ENCODE peak calls at places on chromosome 14, in six cellular contexts. D is fibroblast of lung; K is left kidney; G is SW 1271; C is NCI-H1436; O is stimulated activated CD8-positive, alpha-beta memory T cell treated with anti-CD3 and anti-CD28 coated beads, Interleukin-15, amount 100 ng/mL, for 24 hours. Y is an unnamed sample.

GRCh38 chr14:94021001-94021400 is 5.1 kb upstream of the OTUB2 start:
- DNase-seq in D (no peak), K (no peak), G (no peak), C (no peak), O (no peak), Y (no peak)

GRCh38 chr14:67943947-67944346 is 124.4 kb downstream of the RAD51B start:
- DNase-seq in D (peak), K (peak), G (peak), C (peak), O (no peak), Y (peak)

GRCh38 chr14:25308244-25308643 is 258.3 kb upstream of the STXBP6 start:
- DNase-seq in D (no peak), K (no peak), G (no peak), C (no peak), O (no peak), Y (peak)

GRCh38 chr14:34170891-34171290 is 220.0 kb upstream of the EGLN3 start:
- DNase-seq in D (no peak), K (peak), G (no peak), C (no peak), O (no peak), Y (peak)

GRCh38 chr14:70278281-70278680 is 81.2 kb downstream of the COX16 start:
- DNase-seq in D (no peak), K (no peak), G (no peak), C (no peak), O (no peak), Y (no peak)

GRCh38 chr14:69427596-69427995 is 29.1 kb downstream of the SLC39A9 start:
- DNase-seq in D (no peak), K (no peak), G (no peak), C (no peak), O (no peak), Y (no peak)

GRCh38 chr14:76584271-76584702 is 177.0 kb upstream of the VASH1 start:
- DNase-seq in D (no peak), K (peak), G (no peak), C (no peak), O (no peak), Y (peak)

GRCh38 chr14:60301685-60302084 is 52.7 kb downstream of the PPM1A start:
- DNase-seq in D (no peak), K (no peak), G (no peak), C (no peak), O (no peak), Y (no peak)

GRCh38 chr14:55846852-55847471 is 267.0 kb downstream of the KTN1 start:
- DNase-seq in D (peak), K (no peak), G (no peak), C (no peak), O (no peak), Y (peak)

GRCh38 chr14:64734990-64735389 is 30.8 kb downstream of the PLEKHG3 start:
- DNase-seq in D (no peak), K (peak), G (no peak), C (peak), O (no peak), Y (peak)

GRCh38 chr14:93587330-93587729 is 156.6 kb downstream of the UNC79 start:
- DNase-seq in D (no peak), K (no peak), G (no peak), C (no peak), O (no peak), Y (no peak)

GRCh38 chr14:75928587-75929230 is 53.1 kb downstream of the TGFB3 start:
- DNase-seq in D (peak), K (peak), G (no peak), C (no peak), O (no peak), Y (peak)

GRCh38 chr14:89171168-89171567 is 245.9 kb downstream of the FOXN3 start:
- DNase-seq in D (peak), K (no peak), G (no peak), C (no peak), O (no peak), Y (no peak)

GRCh38 chr14:69317392-69317755 is 57.4 kb downstream of the GALNT16 start:
- DNase-seq in D (no peak), K (no peak), G (no peak), C (no peak), O (no peak), Y (no peak)

GRCh38 chr14:104865631-104866441 is 768 bp downstream of the CEP170B start:
- DNase-seq in D (peak), K (peak), G (no peak), C (no peak), O (no peak), Y (peak)

GRCh38 chr14:79443602-79444001 is 767.7 kb downstream of the DIO2 start:
- DNase-seq in D (no peak), K (no peak), G (no peak), C (no peak), O (no peak), Y (no peak)

GRCh38 chr14:102579696-102580551 is 12.5 kb upstream of the RCOR1 start:
- DNase-seq in D (peak), K (no peak), G (no peak), C (no peak), O (no peak), Y (no peak)

GRCh38 chr14:37991027-37991426 is 216.7 kb upstream of the SSTR1 start:
- DNase-seq in D (no peak), K (no peak), G (no peak), C (no peak), O (no peak), Y (no peak)

GRCh38 chr14:75453817-75454434 is 26.1 kb downstream of the JDP2 start:
- DNase-seq in D (no peak), K (no peak), G (no peak), C (no peak), O (no peak), Y (no peak)

GRCh38 chr14:90815567-90815816 is 738 bp downstream of the TTC7B start:
- DNase-seq in D (no peak), K (no peak), G (no peak), C (no peak), O (no peak), Y (no peak)

GRCh38 chr14:91466192-91466591 is 43.9 kb downstream of the PPP4R3A start:
- DNase-seq in D (no peak), K (peak), G (no peak), C (peak), O (no peak), Y (peak)

GRCh38 chr14:45970589-45970988 is 681.0 kb downstream of the RPL10L start:
- DNase-seq in D (no peak), K (no peak), G (no peak), C (peak), O (no peak), Y (peak)

GRCh38 chr14:94423465-94424056 is 29.0 kb downstream of the SERPINA11 start:
- DNase-seq in D (peak), K (peak), G (peak), C (no peak), O (peak), Y (peak)

GRCh38 chr14:20413785-20414117 is 450 bp upstream of the TEP1 start:
- DNase-seq in D (peak), K (peak), G (no peak), C (no peak), O (no peak), Y (peak)

GRCh38 chr14:90299408-90299807 is 32.3 kb downstream of the NRDE2 start:
- DNase-seq in D (no peak), K (no peak), G (no peak), C (no peak), O (no peak), Y (no peak)

GRCh38 chr14:105836160-105836559 is 309.8 kb downstream of the TMEM121 start:
- DNase-seq in D (no peak), K (no peak), G (no peak), C (no peak), O (no peak), Y (no peak)

GRCh38 chr14:50038398-50039119 is 77.8 kb downstream of the VCPKMT start:
- DNase-seq in D (peak), K (no peak), G (peak), C (no peak), O (no peak), Y (no peak)

GRCh38 chr14:104808456-104808855 is 7.6 kb downstream of the ZBTB42 start:
- DNase-seq in D (no peak), K (no peak), G (no peak), C (no peak), O (no peak), Y (no peak)

GRCh38 chr14:96574171-96574632 is 72.0 kb downstream of the PAPOLA start:
- DNase-seq in D (no peak), K (no peak), G (no peak), C (no peak), O (no peak), Y (no peak)

GRCh38 chr14:35949933-35950332 is 123.8 kb downstream of the BRMS1L start:
- DNase-seq in D (no peak), K (peak), G (no peak), C (no peak), O (no peak), Y (peak)

GRCh38 chr14:94394594-94395305 is 6.3 kb upstream of the SERPINA1 start:
- DNase-seq in D (peak), K (no peak), G (no peak), C (no peak), O (no peak), Y (no peak)

GRCh38 chr14:105935384-105935783 is 409.0 kb downstream of the TMEM121 start:
- DNase-seq in D (no peak), K (no peak), G (no peak), C (no peak), O (no peak), Y (no peak)

GRCh38 chr14:55272922-55273321 is 1.7 kb downstream of the FBXO34 start:
- DNase-seq in D (no peak), K (no peak), G (no peak), C (no peak), O (no peak), Y (peak)

GRCh38 chr14:95047754-95048153 is 109.6 kb downstream of the DICER1 start:
- DNase-seq in D (no peak), K (peak), G (no peak), C (no peak), O (no peak), Y (no peak)